ENCODE peak calls at places on chromosomes 2 and 18, in seven cellular contexts. V is psoas muscle, W is neuronal stem cell, A is hepatocyte, J is thoracic aorta, S is astrocyte, R is cardiac muscle cell. K is an unnamed sample.
A peak's percentile ranks its signal among the peaks of the same experiment; 100 is the strongest.

GRCh38 chr2:115396579-115396978 is 954.1 kb downstream of the DPP10 start:
- DNase-seq in V (no peak), W (no peak), A (peak; percentile 24), J (no peak), S (no peak), R (no peak), K (no peak)

GRCh38 chr2:30232027-30232800 is 880 bp downstream of the LBH start:
- DNase-seq in V (peak; percentile 72), W (peak; percentile 44), A (peak; percentile 84), J (no peak), S (no peak), R (peak; percentile 62), K (peak; percentile 77)

GRCh38 chr2:210224660-210225460 is at the start of gene ACADL:
- DNase-seq in V (peak; percentile 85), W (peak; percentile 54), A (peak; percentile 76), J (no peak), S (peak; percentile 35), R (peak; percentile 21), K (no peak)

GRCh38 chr2:55157474-55157884 is 74.6 kb downstream of the CLHC1 start:
- DNase-seq in V (no peak), W (no peak), A (no peak), J (no peak), S (no peak), R (no peak), K (no peak)

GRCh38 chr2:24333019-24333540 is 27.3 kb downstream of the ITSN2 start:
- DNase-seq in V (no peak), W (no peak), A (no peak), J (no peak), S (no peak), R (no peak), K (no peak)

GRCh38 chr2:178484245-178485041 is 4.2 kb downstream of the PLEKHA3 start:
- DNase-seq in V (no peak), W (no peak), A (peak; percentile 40), J (no peak), S (peak; percentile 39), R (peak; percentile 27), K (peak; percentile 20)

GRCh38 chr18:53698907-53699306 is 525.6 kb downstream of the MBD2 start:
- DNase-seq in V (no peak), W (peak; percentile 21), A (peak; percentile 68), J (no peak), S (peak; percentile 5), R (peak; percentile 61), K (no peak)

GRCh38 chr2:173355132-173355865 is 627 bp downstream of the CDCA7 start:
- DNase-seq in V (peak; percentile 69), W (peak; percentile 51), A (peak; percentile 59), J (no peak), S (peak; percentile 48), R (peak; percentile 71), K (peak; percentile 30)

GRCh38 chr2:158907926-158908462 is 60.4 kb upstream of the TANC1 start:
- DNase-seq in V (no peak), W (no peak), A (no peak), J (no peak), S (no peak), R (no peak), K (no peak)

GRCh38 chr2:219296142-219296541 is 13.1 kb downstream of the PTPRN start:
- DNase-seq in V (peak; percentile 41), W (no peak), A (no peak), J (no peak), S (no peak), R (no peak), K (no peak)

GRCh38 chr18:22640281-22640842 is 222.6 kb upstream of the CTAGE1 start:
- DNase-seq in V (no peak), W (no peak), A (no peak), J (no peak), S (no peak), R (no peak), K (no peak)

GRCh38 chr2:136363921-136364320 is 246.0 kb upstream of the CXCR4 start:
- DNase-seq in V (no peak), W (no peak), A (no peak), J (no peak), S (peak; percentile 41), R (peak; percentile 10), K (no peak)

GRCh38 chr2:127326289-127326945 is 32.5 kb upstream of the ERCC3 start:
- DNase-seq in V (no peak), W (no peak), A (no peak), J (no peak), S (no peak), R (peak; percentile 1), K (no peak)

GRCh38 chr18:41593276-41593675 is 361.8 kb upstream of the PIK3C3 start:
- DNase-seq in V (no peak), W (no peak), A (no peak), J (no peak), S (peak; percentile 0), R (no peak), K (no peak)

GRCh38 chr2:128447538-128447885 is 128.8 kb upstream of the HS6ST1 start:
- DNase-seq in V (no peak), W (no peak), A (no peak), J (no peak), S (no peak), R (no peak), K (peak; percentile 9)

GRCh38 chr2:236663267-236663666 is 93.6 kb downstream of the ACKR3 start:
- DNase-seq in V (peak; percentile 83), W (no peak), A (peak; percentile 40), J (no peak), S (peak; percentile 77), R (peak; percentile 91), K (peak; percentile 76)

GRCh38 chr18:27862056-27862682 is 314.8 kb downstream of the CDH2 start:
- DNase-seq in V (no peak), W (no peak), A (no peak), J (no peak), S (no peak), R (no peak), K (no peak)

GRCh38 chr2:97699765-97700444 is 13.5 kb upstream of the ZAP70 start:
- DNase-seq in V (no peak), W (peak; percentile 58), A (peak; percentile 74), J (no peak), S (peak; percentile 28), R (peak; percentile 79), K (no peak)

GRCh38 chr2:20544093-20544747 is 97.3 kb downstream of the RHOB start:
- DNase-seq in V (no peak), W (no peak), A (no peak), J (no peak), S (no peak), R (no peak), K (no peak)

GRCh38 chr2:228986961-228987360 is 284.1 kb downstream of the PID1 start:
- DNase-seq in V (no peak), W (no peak), A (no peak), J (no peak), S (no peak), R (no peak), K (no peak)

DNA sequence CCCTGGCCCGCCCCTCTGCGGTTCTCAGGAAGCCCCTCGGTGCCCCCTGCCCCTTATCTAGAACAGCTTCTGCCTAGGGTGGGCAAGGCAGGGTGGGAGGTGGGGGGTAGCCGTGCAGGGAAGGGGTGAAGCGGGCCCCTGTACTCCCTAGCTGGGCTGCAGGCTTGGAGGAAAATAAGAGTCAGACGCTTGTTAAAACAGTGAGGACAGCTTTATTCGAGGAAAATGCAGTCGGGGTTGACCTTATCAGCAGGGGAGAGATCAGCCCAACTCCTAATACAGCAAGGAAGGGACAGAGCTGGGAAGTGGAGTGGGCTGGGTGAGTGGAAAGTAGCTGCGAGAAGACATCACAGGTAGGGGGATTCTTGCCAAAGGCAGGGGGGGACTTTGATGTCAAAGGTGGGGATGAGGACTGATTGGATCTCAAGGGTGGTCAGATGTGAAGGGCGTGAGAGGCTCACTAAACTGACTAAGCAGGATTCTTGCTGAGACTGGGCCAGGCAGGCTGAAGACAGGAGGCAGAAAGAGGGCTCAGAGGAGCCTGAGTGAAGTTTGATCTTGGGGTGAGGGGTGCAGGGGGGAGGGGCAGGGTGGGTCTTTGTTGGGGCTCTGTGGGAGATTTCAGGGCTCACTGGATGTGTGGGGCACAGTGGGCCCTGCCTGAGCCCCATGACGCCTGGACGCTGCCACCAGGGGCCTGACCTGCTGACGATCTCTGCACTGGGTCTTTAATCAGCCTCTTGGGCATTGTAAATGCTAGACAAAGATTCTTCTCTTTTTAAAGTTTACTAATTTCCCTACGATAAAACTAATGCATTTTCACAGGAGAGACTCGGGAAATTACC is 29.9 kb downstream of the HPCAL1 start:
- DNase-seq in V (no peak), W (peak; percentile 29), A (no peak), J (no peak), S (no peak), R (no peak), K (no peak)
- H3K27ac ChIP-seq in V (no peak overlapping the region), W (no peak overlapping the region), A (peak overlapping the region; percentile 34), J (no peak overlapping the region), S (no peak overlapping the region), R (peak overlapping the region; percentile 60), K (peak overlapping the region; percentile 51)

GRCh38 chr18:35335861-35336260 is 8.4 kb downstream of the ZNF24 start:
- DNase-seq in V (no peak), W (no peak), A (no peak), J (no peak), S (no peak), R (no peak), K (no peak)

GRCh38 chr18:35334821-35335220 is 9.4 kb downstream of the ZNF24 start:
- DNase-seq in V (no peak), W (no peak), A (no peak), J (no peak), S (peak; percentile 79), R (peak; percentile 30), K (no peak)

GRCh38 chr18:35331367-35332087 is 12.7 kb downstream of the ZNF24 start:
- DNase-seq in V (no peak), W (no peak), A (no peak), J (no peak), S (no peak), R (peak; percentile 25), K (no peak)

GRCh38 chr18:35337256-35337655 is 7.0 kb downstream of the ZNF24 start:
- DNase-seq in V (no peak), W (no peak), A (no peak), J (no peak), S (no peak), R (no peak), K (no peak)

GRCh38 chr18:35334183-35334582 is 10.0 kb downstream of the ZNF24 start:
- DNase-seq in V (no peak), W (no peak), A (no peak), J (no peak), S (no peak), R (no peak), K (no peak)
- H3K9me3 ChIP-seq in V (no peaks in the 10 kb centered on the region), W (peaks cover 15% of the 10 kb centered on the region), A (no peaks in the 10 kb centered on the region), J (no peaks in the 10 kb centered on the region), S (no peaks in the 10 kb centered on the region), R (no peaks in the 10 kb centered on the region), K (no peaks in the 10 kb centered on the region)

DNA sequence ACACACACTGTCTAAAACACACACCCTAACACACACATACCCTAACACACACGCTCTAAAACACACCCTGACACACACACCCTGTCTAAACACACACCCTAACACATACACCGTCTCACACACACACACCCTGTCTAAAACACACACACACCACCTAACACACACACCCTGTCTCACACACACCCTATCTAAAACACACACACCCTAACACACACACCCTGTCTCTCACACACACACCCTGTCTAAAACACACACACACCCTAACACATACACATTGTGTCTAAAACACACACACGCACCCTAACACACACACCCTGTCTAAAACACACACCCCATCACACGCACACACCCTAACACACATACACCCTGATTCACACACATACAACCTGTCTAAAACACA is 54.1 kb downstream of the HDAC4 start:
- DNase-seq in V (no peak), W (no peak), A (no peak), J (no peak), S (no peak), R (no peak), K (no peak)
- H3K4me1 ChIP-seq in V (peaks cover 7% of the 10 kb centered on the region), W (peaks cover 6% of the 10 kb centered on the region), A (peaks cover 13% of the 10 kb centered on the region), J (no peaks in the 10 kb centered on the region), S (peaks cover 8% of the 10 kb centered on the region), R (no peaks in the 10 kb centered on the region), K (peaks cover 8% of the 10 kb centered on the region)

GRCh38 chr18:370753-371615 is 103.1 kb upstream of the THOC1 start:
- DNase-seq in V (no peak), W (no peak), A (no peak), J (no peak), S (no peak), R (no peak), K (no peak)
- H3K27ac ChIP-seq in V (no peak overlapping the region), W (no peak overlapping the region), A (peak overlapping the region; percentile 68), J (peak overlapping the region; percentile 49), S (no peak overlapping the region), R (peak overlapping the region; percentile 93), K (no peak overlapping the region)